ENCODE peak calls at places on chromosomes 7 and 10, in eight cellular contexts. F is HepG2, C is GM23338, E is SK-N-SH, T is HCT116, Y is Panc1, N is GM12878, V is K562. Z is an unnamed sample. For H3K27me3, the result is how much of the 10 kb centered on the place peaks cover.

GRCh38 chr10:45553613-45554012 is 119.0 kb downstream of the ZFAND4 start:
- DNase-seq in E (no peak), Y (no peak), F (no peak), N (no peak), V (no peak), C (no peak), T (no peak), Z (no peak)

GRCh38 chr10:130707389-130707979 is 571.3 kb downstream of the GLRX3 start:
- DNase-seq in V (no peak), Y (no peak), T (no peak), F (no peak), C (peak), E (no peak), N (no peak), Z (no peak)

GRCh38 chr7:91628742-91629141 is 251.8 kb downstream of the MTERF1 start:
- DNase-seq in N (no peak), C (no peak), T (no peak), F (no peak), V (no peak), E (peak), Y (no peak), Z (no peak)

GRCh38 chr7:93228302-93228701 is 2.0 kb upstream of the HEPACAM2 start:
- DNase-seq in E (peak), N (peak), V (peak), Y (peak), C (peak), T (peak), F (peak), Z (peak)

GRCh38 chr7:142460402-142461117 is 202.7 kb upstream of the PRSS58 start:
- DNase-seq in T (no peak), E (no peak), V (no peak), Y (no peak), N (no peak), F (no peak), C (no peak), Z (no peak)

GRCh38 chr7:20744913-20745587 is 41.6 kb downstream of the SP8 start:
- DNase-seq in N (no peak), F (no peak), C (peak), E (no peak), V (no peak), T (peak), Y (no peak), Z (no peak)

GRCh38 chr10:43946445-43946844 is 297.8 kb upstream of the ZNF32 start:
- DNase-seq in T (no peak), N (no peak), Y (no peak), E (no peak), V (no peak), C (no peak), F (no peak), Z (no peak)

GRCh38 chr7:135206887-135207738 is 4.2 kb downstream of the WDR91 start:
- DNase-seq in T (no peak), F (no peak), V (no peak), E (no peak), N (peak), C (no peak), Y (no peak), Z (peak)

GRCh38 chr10:88457680-88458079 is 125.4 kb downstream of the RNLS start:
- DNase-seq in Y (no peak), V (no peak), N (no peak), T (no peak), C (no peak), F (no peak), E (no peak), Z (no peak)

GRCh38 chr7:54349259-54349658 is 192.9 kb upstream of the VSTM2A start:
- DNase-seq in V (no peak), F (no peak), T (no peak), N (no peak), C (no peak), Y (no peak), E (no peak), Z (no peak)

GRCh38 chr10:113020838-113021237 is 70.8 kb downstream of the TCF7L2 start:
- DNase-seq in T (no peak), E (no peak), V (no peak), F (peak), C (no peak), Y (no peak), N (no peak), Z (no peak)

GRCh38 chr7:32290015-32290414 is 200.2 kb downstream of the LSM5 start:
- DNase-seq in C (no peak), Y (no peak), N (no peak), V (no peak), T (no peak), F (no peak), E (peak), Z (no peak)

GRCh38 chr10:73899401-73899780 is 11.5 kb upstream of the PLAU start:
- DNase-seq in F (no peak), Y (no peak), T (peak), N (no peak), C (no peak), V (no peak), E (no peak), Z (peak)

GRCh38 chr10:78358982-78359381 is 325.3 kb downstream of the RPS24 start:
- DNase-seq in F (no peak), V (no peak), N (no peak), Y (no peak), C (no peak), E (no peak), T (no peak), Z (no peak)

GRCh38 chr10:117444497-117445040 is 69.3 kb upstream of the PDZD8 start:
- DNase-seq in F (no peak), V (no peak), T (no peak), N (no peak), E (no peak), Y (no peak), C (no peak), Z (no peak)

GRCh38 chr10:71696635-71697326 is 22.8 kb downstream of the C10orf105 start:
- DNase-seq in E (peak), N (no peak), Y (peak), C (peak), F (peak), T (no peak), V (peak), Z (peak)

GRCh38 chr10:65751218-65751617 is 1174.6 kb upstream of the LRRTM3 start:
- DNase-seq in T (no peak), F (peak), N (no peak), Y (no peak), V (no peak), E (no peak), C (no peak), Z (no peak)

GRCh38 chr7:155287229-155287935 is 10.3 kb upstream of the INSIG1 start:
- DNase-seq in T (no peak), N (no peak), V (no peak), C (no peak), Y (no peak), E (no peak), F (no peak), Z (no peak)

GRCh38 chr7:81410471-81411117 is 359.3 kb downstream of the HGF start:
- DNase-seq in F (no peak), V (no peak), Y (no peak), T (no peak), E (no peak), C (no peak), N (no peak), Z (no peak)

GRCh38 chr10:79498431-79498830 is 13.9 kb upstream of the EIF5AL1 start:
- DNase-seq in F (no peak), C (peak), N (no peak), E (no peak), T (no peak), V (no peak), Y (no peak), Z (no peak)
- H3K27me3 ChIP-seq in F (under half), C (under half), N (under half), E (under half), T (under half), V (under half), Y (under half), Z (under half)

DNA sequence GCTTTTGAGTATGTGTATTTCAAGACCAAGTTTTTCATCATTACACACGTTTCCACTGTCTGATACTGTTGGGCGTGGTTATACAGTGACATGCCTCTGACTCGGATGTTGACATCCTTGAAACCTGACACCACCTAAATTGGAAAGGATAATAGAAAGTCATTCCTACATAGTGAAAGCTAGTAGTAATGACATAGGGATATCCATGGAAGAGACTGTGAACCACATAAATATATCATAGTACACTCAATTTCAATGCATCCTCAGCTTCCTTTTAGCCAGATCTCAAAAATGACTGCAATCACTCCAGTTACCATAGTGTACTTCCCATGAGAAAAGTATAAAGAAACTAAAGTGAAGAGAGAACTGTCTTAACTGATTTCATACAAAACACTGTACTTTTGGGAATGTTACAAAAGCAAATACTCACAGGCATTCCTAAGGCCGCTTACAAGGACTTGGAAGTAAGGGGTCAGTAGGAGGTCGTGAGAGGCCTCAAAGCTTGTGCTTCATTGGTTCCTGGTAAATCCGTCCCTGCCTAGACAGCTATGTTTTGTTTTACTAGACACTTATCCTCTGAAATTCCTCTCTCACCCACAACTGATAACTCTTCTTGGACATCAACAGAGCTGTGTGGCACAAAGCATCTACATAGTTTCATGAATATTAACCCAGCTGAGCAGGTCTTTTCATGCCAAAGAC is 71.8 kb upstream of the VWDE start:
- DNase-seq in T (peak), N (no peak), E (no peak), V (peak), F (no peak), C (peak), Y (no peak), Z (no peak)
- TF ChIP-seq REST in T (no peak), N (no peak), E (no peak), V (no peak), F (no peak), C (no peak), Y (no peak), Z (no peak)

GRCh38 chr7:97017197-97018125 is 7.2 kb downstream of the DLX5 start:
- DNase-seq in T (no peak), Y (no peak), N (no peak), F (no peak), C (peak), E (no peak), V (no peak), Z (no peak)
- TF ChIP-seq POLR2AphosphoS5 in T (no peak), Y (no peak), N (no peak), F (no peak), C (no peak), E (no peak), V (no peak), Z (no peak)

GRCh38 chr10:93603023-93603422 is 2.0 kb upstream of the RBP4 start:
- DNase-seq in Y (no peak), E (no peak), C (no peak), N (no peak), F (no peak), T (no peak), V (no peak), Z (no peak)
- H3K27me3 ChIP-seq in Y (under half), E (under half), C (half or more), N (under half), F (under half), T (under half), V (under half), Z (under half)

DNA sequence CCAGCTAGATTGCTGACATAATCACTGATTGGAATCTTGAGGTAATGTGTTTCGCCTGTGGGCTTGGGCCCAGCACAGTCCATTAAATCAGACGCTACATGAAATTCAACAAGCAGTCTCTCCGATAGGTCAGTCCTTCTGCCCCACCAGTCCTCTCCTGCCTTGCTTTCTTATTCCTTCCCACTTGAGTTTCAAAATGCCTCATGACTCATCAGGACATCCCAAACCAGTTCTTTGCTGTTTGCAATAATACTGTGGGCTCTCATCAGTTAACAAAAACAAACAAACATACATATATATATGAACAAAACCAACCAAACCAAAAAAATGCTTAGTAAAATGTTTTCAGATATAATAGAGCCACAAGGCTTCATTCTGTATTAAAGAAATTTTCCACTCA is 599.0 kb downstream of the SORCS1 start:
- DNase-seq in Y (no peak), C (no peak), F (no peak), N (no peak), T (no peak), V (no peak), E (no peak), Z (no peak)
- TF ChIP-seq REST in Y (no peak), C (no peak), F (no peak), N (no peak), T (no peak), V (no peak), E (no peak), Z (no peak)

GRCh38 chr7:130888468-130888867 is 154.5 kb upstream of the KLF14 start:
- DNase-seq in Y (no peak), V (no peak), N (no peak), F (no peak), E (no peak), T (no peak), C (no peak), Z (no peak)

GRCh38 chr7:130890176-130891020 is 156.4 kb upstream of the KLF14 start:
- DNase-seq in C (no peak), V (no peak), E (no peak), N (no peak), F (no peak), Y (no peak), T (no peak), Z (no peak)

GRCh38 chr7:130894146-130895005 is 160.4 kb upstream of the KLF14 start:
- DNase-seq in F (peak), Y (no peak), N (no peak), T (peak), E (no peak), C (no peak), V (peak), Z (no peak)

GRCh38 chr7:130893441-130893894 is 159.5 kb upstream of the KLF14 start:
- DNase-seq in C (no peak), T (no peak), Y (no peak), V (no peak), F (peak), N (no peak), E (no peak), Z (no peak)

DNA sequence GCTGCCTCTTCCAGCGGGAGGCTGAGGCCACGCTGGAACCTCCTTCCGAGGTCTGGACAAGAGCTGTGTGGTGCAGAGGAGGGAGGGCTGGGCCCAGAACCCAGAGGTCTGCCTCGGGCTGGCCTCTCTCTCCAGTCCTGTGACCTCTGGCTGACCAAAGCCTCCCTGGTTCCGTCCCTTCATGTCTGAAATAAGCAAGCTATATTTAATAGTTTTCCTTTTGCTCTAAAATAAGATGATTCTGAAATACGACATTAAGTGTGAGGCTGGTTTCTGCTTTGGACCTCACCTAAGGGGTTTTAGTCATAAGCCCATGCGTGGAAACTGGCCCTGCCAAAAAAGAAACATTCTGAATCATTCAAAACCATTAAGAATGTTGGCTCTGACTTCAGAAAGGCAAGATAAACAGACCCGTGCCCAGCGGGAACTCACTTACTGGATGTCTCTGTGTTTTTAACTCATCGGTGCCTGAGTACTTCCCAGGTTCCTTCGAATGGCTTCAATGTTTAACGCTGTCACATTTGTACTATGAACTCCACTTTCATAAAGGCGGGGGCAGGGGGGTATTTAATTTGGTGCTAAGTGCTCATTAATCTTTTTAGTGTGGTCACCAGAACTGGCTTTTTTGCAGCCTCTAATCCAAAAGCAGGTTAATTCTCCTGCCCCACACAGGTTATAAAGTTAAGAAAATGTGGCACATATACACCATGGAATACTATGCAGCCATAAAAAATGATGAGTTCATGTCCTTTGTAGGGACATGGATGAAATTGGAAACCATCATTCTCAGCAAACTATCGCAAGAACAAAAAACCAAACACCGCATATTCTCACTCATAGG is 157.5 kb upstream of the KLF14 start:
- DNase-seq in E (no peak), F (no peak), Y (no peak), N (no peak), C (no peak), V (no peak), T (peak), Z (no peak)
- TF ChIP-seq POLR2AphosphoS5 in E (no peak), F (no peak), Y (no peak), N (no peak), C (no peak), V (no peak), T (peak), Z (no peak)

GRCh38 chr7:70681111-70681846 is 450.7 kb upstream of the GALNT17 start:
- DNase-seq in C (peak), N (no peak), T (no peak), V (no peak), Y (no peak), F (no peak), E (no peak), Z (no peak)
- H3K27me3 ChIP-seq in C (half or more), N (under half), T (under half), V (under half), Y (under half), F (under half), E (under half), Z (under half)

DNA sequence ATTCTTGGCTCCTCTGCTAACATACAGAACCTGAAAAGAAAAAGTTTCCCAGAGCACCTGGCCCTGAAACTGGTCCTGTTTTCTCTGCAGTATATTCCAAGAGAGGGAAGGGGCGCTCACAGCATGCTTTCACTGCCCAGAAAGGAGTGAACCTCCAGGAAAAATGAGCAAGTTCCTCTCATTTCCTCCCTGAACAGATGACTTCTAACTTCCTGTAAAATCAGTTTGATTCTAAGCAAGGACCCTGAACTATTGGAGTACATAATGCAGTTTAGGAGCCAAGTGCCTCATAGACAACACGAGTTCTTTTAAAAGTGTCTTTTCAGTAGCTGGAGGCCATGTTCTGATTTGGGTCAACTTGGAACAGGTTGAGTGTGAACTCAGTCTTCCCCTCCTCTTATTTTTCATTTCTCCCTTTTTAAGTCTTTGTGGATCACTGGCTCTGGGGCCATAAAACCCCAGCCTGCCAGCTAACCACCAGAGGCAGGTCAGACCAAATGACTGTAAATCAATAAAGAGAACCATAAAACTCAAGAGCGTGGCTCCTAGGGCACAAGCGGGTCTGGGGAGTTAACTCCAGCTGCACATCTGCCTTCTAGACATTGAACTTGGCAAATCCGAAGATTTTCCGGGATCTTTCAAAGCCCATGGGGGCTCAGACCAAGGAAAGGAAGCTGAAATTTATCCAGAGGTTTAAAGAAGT is 6.0 kb upstream of the LRRC18 start:
- DNase-seq in Y (no peak), T (no peak), E (no peak), F (no peak), C (no peak), N (no peak), V (no peak), Z (no peak)
- TF ChIP-seq REST in Y (no peak), T (no peak), E (no peak), F (no peak), C (no peak), N (no peak), V (no peak), Z (no peak)